ENCODE peak calls at places on chromosomes 13 and 19, in nine cellular contexts. R, G, J, X, N, I, O, A and V are unnamed samples.

GRCh38 chr19:44924243-44924725 is 9.9 kb downstream of the APOC1 start:
- DNase-seq in R (no peak), G (no peak), J (no peak), X (no peak), N (no peak), I (no peak), O (no peak), A (no peak), V (no peak)

GRCh38 chr13:103101500-103101899 is 35.3 kb upstream of the SLC10A2 start:
- DNase-seq in R (no peak), G (no peak), J (no peak), X (no peak), N (no peak), I (no peak), O (no peak), A (no peak), V (no peak)

GRCh38 chr13:42272776-42273175 is 824 bp downstream of the AKAP11 start:
- DNase-seq in R (no peak), G (peak), J (no peak), X (no peak), N (no peak), I (no peak), O (no peak), A (no peak), V (no peak)

GRCh38 chr19:681029-681626 is 4.9 kb downstream of the FSTL3 start:
- DNase-seq in R (peak), G (peak), J (peak), X (no peak), N (peak), I (no peak), O (no peak), A (no peak), V (no peak)

GRCh38 chr13:62879071-62879470 is 1463.4 kb upstream of the PCDH20 start:
- DNase-seq in R (peak), G (no peak), J (no peak), X (peak), N (no peak), I (no peak), O (no peak), A (peak), V (peak)

GRCh38 chr19:18999896-19000620 is 33.3 kb downstream of the SUGP2 start:
- DNase-seq in R (peak), G (no peak), J (no peak), X (no peak), N (peak), I (no peak), O (no peak), A (peak), V (peak)

GRCh38 chr13:60571571-60571970 is 174.6 kb downstream of the TDRD3 start:
- DNase-seq in R (no peak), G (no peak), J (no peak), X (no peak), N (no peak), I (no peak), O (no peak), A (no peak), V (no peak)

GRCh38 chr13:73000027-73000674 is 58.7 kb upstream of the KLF5 start:
- DNase-seq in R (peak), G (no peak), J (peak), X (no peak), N (peak), I (no peak), O (no peak), A (peak), V (peak)

GRCh38 chr13:113887700-113888201 is 23.9 kb upstream of the GAS6 start:
- DNase-seq in R (peak), G (no peak), J (no peak), X (no peak), N (no peak), I (no peak), O (no peak), A (no peak), V (no peak)

GRCh38 chr13:110925023-110925608 is 10.2 kb upstream of the ANKRD10 start:
- DNase-seq in R (peak), G (peak), J (no peak), X (no peak), N (no peak), I (no peak), O (no peak), A (peak), V (no peak)

GRCh38 chr19:7870571-7871279 is 3.5 kb downstream of the PRR36 start:
- DNase-seq in R (peak), G (peak), J (peak), X (peak), N (peak), I (no peak), O (peak), A (peak), V (peak)

GRCh38 chr19:28427256-28428083 is 785.5 kb downstream of the UQCRFS1 start:
- DNase-seq in R (no peak), G (no peak), J (no peak), X (no peak), N (no peak), I (no peak), O (no peak), A (no peak), V (no peak)

GRCh38 chr19:41744850-41745249 is 10.5 kb upstream of the CEACAM6 start:
- DNase-seq in R (no peak), G (no peak), J (no peak), X (no peak), N (no peak), I (no peak), O (no peak), A (no peak), V (no peak)

GRCh38 chr19:15050639-15051038 is 1.4 kb downstream of the CASP14 start:
- DNase-seq in R (no peak), G (no peak), J (no peak), X (no peak), N (no peak), I (no peak), O (no peak), A (no peak), V (no peak)

GRCh38 chr13:106521101-106521799 is 14.2 kb downstream of the EFNB2 start:
- DNase-seq in R (no peak), G (no peak), J (no peak), X (no peak), N (peak), I (no peak), O (no peak), A (no peak), V (no peak)

GRCh38 chr13:33080962-33081655 is 64.9 kb downstream of the KL start:
- DNase-seq in R (peak), G (no peak), J (no peak), X (no peak), N (peak), I (no peak), O (no peak), A (peak), V (peak)

GRCh38 chr13:79625517-79625916 is 144.6 kb downstream of the NDFIP2 start:
- DNase-seq in R (no peak), G (no peak), J (no peak), X (no peak), N (no peak), I (no peak), O (no peak), A (no peak), V (no peak)

GRCh38 chr13:109840201-109840892 is 54.0 kb upstream of the IRS2 start:
- DNase-seq in R (peak), G (no peak), J (no peak), X (peak), N (peak), I (no peak), O (peak), A (peak), V (peak)

GRCh38 chr13:47794963-47795362 is 206.1 kb downstream of the SUCLA2 start:
- DNase-seq in R (peak), G (no peak), J (no peak), X (no peak), N (no peak), I (no peak), O (no peak), A (peak), V (peak)

GRCh38 chr13:75635621-75636338 is at the start of gene LMO7:
- DNase-seq in R (peak), G (peak), J (peak), X (no peak), N (peak), I (no peak), O (no peak), A (peak), V (peak)

GRCh38 chr13:27450921-27451461 is 627 bp upstream of the MTIF3 start:
- DNase-seq in R (peak), G (no peak), J (peak), X (no peak), N (peak), I (no peak), O (peak), A (peak), V (peak)

GRCh38 chr19:50909240-50910070 is 1.7 kb downstream of the KLK4 start:
- DNase-seq in R (peak), G (no peak), J (peak), X (no peak), N (peak), I (no peak), O (peak), A (peak), V (peak)

GRCh38 chr13:80116107-80116506 is 224.8 kb downstream of the SPRY2 start:
- DNase-seq in R (peak), G (no peak), J (no peak), X (no peak), N (peak), I (no peak), O (no peak), A (peak), V (peak)

GRCh38 chr19:13154241-13154778 is 4.1 kb downstream of the IER2 start:
- DNase-seq in R (peak), G (peak), J (peak), X (no peak), N (peak), I (no peak), O (peak), A (peak), V (peak)

GRCh38 chr13:98575009-98575866 is 1.7 kb downstream of the STK24 start:
- DNase-seq in R (peak), G (no peak), J (no peak), X (no peak), N (no peak), I (no peak), O (no peak), A (no peak), V (peak)

GRCh38 chr13:112771139-112771876 is 81.5 kb downstream of the ATP11A start:
- DNase-seq in R (no peak), G (no peak), J (no peak), X (no peak), N (no peak), I (no peak), O (no peak), A (no peak), V (no peak)

GRCh38 chr19:39211731-39212376 is 7.8 kb upstream of the SYCN start:
- DNase-seq in R (no peak), G (no peak), J (no peak), X (peak), N (no peak), I (no peak), O (no peak), A (no peak), V (peak)

GRCh38 chr19:44738603-44739585 is 9.6 kb upstream of the BCL3 start:
- DNase-seq in R (no peak), G (no peak), J (peak), X (no peak), N (peak), I (no peak), O (no peak), A (no peak), V (no peak)

GRCh38 chr19:52638601-52639000 is 446 bp upstream of the ZNF83 start:
- DNase-seq in R (no peak), G (no peak), J (peak), X (no peak), N (no peak), I (no peak), O (no peak), A (no peak), V (peak)

GRCh38 chr19:29965529-29965928 is 23.5 kb downstream of the URI1 start:
- DNase-seq in R (peak), G (no peak), J (no peak), X (peak), N (peak), I (no peak), O (no peak), A (no peak), V (peak)

GRCh38 chr13:39892731-39893293 is 237.3 kb downstream of the COG6 start:
- DNase-seq in R (peak), G (peak), J (no peak), X (no peak), N (no peak), I (no peak), O (peak), A (peak), V (peak)

GRCh38 chr13:29925457-29925856 is 75.0 kb upstream of the UBL3 start:
- DNase-seq in R (peak), G (no peak), J (peak), X (peak), N (peak), I (peak), O (no peak), A (peak), V (peak)

GRCh38 chr19:29988351-29988750 is 46.3 kb downstream of the URI1 start:
- DNase-seq in R (no peak), G (no peak), J (no peak), X (no peak), N (no peak), I (no peak), O (no peak), A (no peak), V (no peak)